ENCODE peak calls at places on chromosomes 3 and 15, in six cellular contexts. J is tibial artery, S is foreskin keratinocyte, E is bronchial epithelial cell, C is astrocyte, T is K562. W is an unnamed sample.

GRCh38 chr15:81338422-81339007 is 14.6 kb upstream of the STARD5 start:
- DNase-seq in J (peak; percentile 87), S (peak; percentile 63), E (peak; percentile 15), C (peak; percentile 96), T (no peak), W (no peak)

GRCh38 chr15:82540984-82541431 is 751 bp upstream of the RPS17 start:
- DNase-seq in J (no peak), S (peak; percentile 24), E (peak; percentile 40), C (peak; percentile 14), T (peak; percentile 37), W (peak; percentile 63)

GRCh38 chr15:31326729-31327673 is at the start of gene KLF13:
- DNase-seq in J (peak; percentile 86), S (no peak), E (peak; percentile 47), C (no peak), T (peak; percentile 55), W (no peak)

GRCh38 chr15:98442379-98442833 is 205.9 kb upstream of the IGF1R start:
- DNase-seq in J (no peak), S (peak; percentile 80), E (peak; percentile 92), C (peak; percentile 85), T (peak; percentile 49), W (peak; percentile 79)

GRCh38 chr15:84980196-84981053 is 1.2 kb upstream of the PDE8A start:
- DNase-seq in J (peak; percentile 91), S (peak; percentile 90), E (peak; percentile 64), C (peak; percentile 87), T (peak; percentile 87), W (peak; percentile 90)

GRCh38 chr3:10561942-10562565 is 56.7 kb upstream of the ATP2B2 start:
- DNase-seq in J (no peak), S (no peak), E (no peak), C (no peak), T (no peak), W (no peak)

GRCh38 chr3:153640689-153641308 is 478.8 kb downstream of the RAP2B start:
- DNase-seq in J (no peak), S (no peak), E (peak; percentile 28), C (no peak), T (no peak), W (no peak)

GRCh38 chr3:152713989-152714388 is 120.9 kb upstream of the P2RY1 start:
- DNase-seq in J (no peak), S (no peak), E (no peak), C (no peak), T (no peak), W (no peak)

GRCh38 chr15:101048191-101049011 is 129.2 kb downstream of the LRRK1 start:
- DNase-seq in J (peak; percentile 46), S (no peak), E (no peak), C (no peak), T (no peak), W (no peak)

GRCh38 chr3:182524711-182525401 is 268.4 kb upstream of the ATP11B start:
- DNase-seq in J (no peak), S (no peak), E (no peak), C (no peak), T (no peak), W (no peak)

GRCh38 chr15:26970712-26971210 is at the start of gene GABRG3:
- DNase-seq in J (no peak), S (no peak), E (no peak), C (peak; percentile 18), T (no peak), W (no peak)

GRCh38 chr3:33134026-33134625 is 20.3 kb downstream of the CRTAP start:
- DNase-seq in J (no peak), S (peak; percentile 31), E (peak; percentile 68), C (peak; percentile 59), T (no peak), W (no peak)

GRCh38 chr15:75869446-75869845 is 26.2 kb downstream of the UBE2Q2 start:
- DNase-seq in J (no peak), S (no peak), E (no peak), C (no peak), T (no peak), W (no peak)

GRCh38 chr15:26298666-26299065 is 435.5 kb upstream of the ATP10A start:
- DNase-seq in J (no peak), S (no peak), E (no peak), C (no peak), T (no peak), W (no peak)

GRCh38 chr3:148315756-148316155 is 381.9 kb upstream of the AGTR1 start:
- DNase-seq in J (no peak), S (no peak), E (peak; percentile 65), C (no peak), T (no peak), W (no peak)

GRCh38 chr3:40847571-40847992 is 322.8 kb downstream of the ZNF621 start:
- DNase-seq in J (no peak), S (no peak), E (no peak), C (peak; percentile 52), T (no peak), W (no peak)

GRCh38 chr3:32414527-32415202 is 23.0 kb downstream of the CMTM7 start:
- DNase-seq in J (no peak), S (peak; percentile 81), E (peak; percentile 87), C (peak; percentile 79), T (no peak), W (no peak)

GRCh38 chr3:158097571-158098553 is 8.4 kb downstream of the SHOX2 start:
- DNase-seq in J (no peak), S (no peak), E (peak; percentile 69), C (no peak), T (no peak), W (peak; percentile 63)

GRCh38 chr15:100026041-100026440 is 292.8 kb upstream of the LYSMD4 start:
- DNase-seq in J (no peak), S (no peak), E (no peak), C (no peak), T (no peak), W (no peak)

GRCh38 chr15:79248183-79248582 is 34.3 kb upstream of the ANKRD34C start:
- DNase-seq in J (no peak), S (no peak), E (no peak), C (no peak), T (no peak), W (no peak)

GRCh38 chr15:72156928-72157327 is 38.7 kb downstream of the SENP8 start:
- DNase-seq in J (no peak), S (no peak), E (no peak), C (no peak), T (no peak), W (no peak)

GRCh38 chr15:72153269-72153668 is 35.1 kb downstream of the SENP8 start:
- DNase-seq in J (no peak), S (no peak), E (no peak), C (no peak), T (no peak), W (no peak)

GRCh38 chr15:72155021-72155621 is 36.9 kb downstream of the SENP8 start:
- DNase-seq in J (peak; percentile 84), S (peak; percentile 61), E (peak; percentile 83), C (peak; percentile 13), T (no peak), W (peak; percentile 26)

GRCh38 chr15:72154316-72154715 is 36.1 kb downstream of the SENP8 start:
- DNase-seq in J (no peak), S (no peak), E (no peak), C (no peak), T (no peak), W (no peak)

DNA sequence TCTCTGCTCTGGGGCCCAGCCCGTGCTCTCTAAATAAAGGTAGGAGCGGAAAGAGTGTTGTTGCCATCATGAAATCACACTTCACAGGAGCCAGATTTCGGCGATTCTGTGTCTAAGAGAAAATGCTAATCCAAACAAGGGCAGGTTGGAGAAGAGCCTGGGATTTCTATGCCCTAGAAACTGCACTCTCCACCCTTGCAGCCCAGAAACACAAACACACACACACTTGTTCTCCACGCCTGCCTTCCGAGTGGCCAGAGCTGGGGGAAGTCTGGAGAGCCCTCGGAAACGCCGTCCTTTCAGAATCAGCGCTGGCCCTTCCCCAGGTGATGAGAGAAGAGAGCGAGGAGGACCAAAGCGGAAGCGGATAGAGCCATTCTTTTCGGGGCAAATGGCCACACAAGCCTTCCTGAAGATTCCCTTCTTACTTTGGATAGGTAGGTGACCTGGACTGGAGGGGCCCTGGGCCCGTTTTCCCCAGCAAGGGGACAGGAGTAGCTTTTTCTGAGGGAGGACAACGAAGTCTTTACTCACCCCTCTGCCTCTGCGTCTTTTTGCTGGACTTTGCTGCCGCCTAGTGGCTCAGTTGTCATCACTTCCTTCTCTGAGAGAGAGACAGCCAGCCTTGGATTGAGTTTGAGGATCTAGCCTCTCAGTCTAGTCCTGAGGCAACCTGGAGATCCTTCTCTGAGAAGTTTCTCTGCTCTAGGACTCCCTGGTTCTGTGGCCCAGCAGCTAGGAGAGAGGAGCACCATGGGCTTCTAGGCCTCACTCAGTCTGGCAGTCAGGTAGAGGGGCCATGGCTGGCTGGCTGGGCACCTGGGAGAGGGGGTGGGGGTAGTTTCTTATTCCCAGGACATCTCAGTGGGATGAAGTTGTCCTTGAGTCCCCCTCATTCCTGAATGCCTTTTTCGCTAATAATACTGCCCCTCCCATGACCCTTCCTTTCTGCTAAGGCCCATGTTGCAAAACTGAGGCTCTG is 37.7 kb downstream of the SENP8 start:
- DNase-seq in J (peak; percentile 90), S (peak; percentile 47), E (peak; percentile 74), C (peak; percentile 52), T (peak; percentile 70), W (peak; percentile 93)
- TF ChIP-seq CTCF in J (peak; percentile 86), S (peak; percentile 90), E (peak; percentile 93), C (peak; percentile 95), T (peak; percentile 93), W (peak; percentile 83)

DNA sequence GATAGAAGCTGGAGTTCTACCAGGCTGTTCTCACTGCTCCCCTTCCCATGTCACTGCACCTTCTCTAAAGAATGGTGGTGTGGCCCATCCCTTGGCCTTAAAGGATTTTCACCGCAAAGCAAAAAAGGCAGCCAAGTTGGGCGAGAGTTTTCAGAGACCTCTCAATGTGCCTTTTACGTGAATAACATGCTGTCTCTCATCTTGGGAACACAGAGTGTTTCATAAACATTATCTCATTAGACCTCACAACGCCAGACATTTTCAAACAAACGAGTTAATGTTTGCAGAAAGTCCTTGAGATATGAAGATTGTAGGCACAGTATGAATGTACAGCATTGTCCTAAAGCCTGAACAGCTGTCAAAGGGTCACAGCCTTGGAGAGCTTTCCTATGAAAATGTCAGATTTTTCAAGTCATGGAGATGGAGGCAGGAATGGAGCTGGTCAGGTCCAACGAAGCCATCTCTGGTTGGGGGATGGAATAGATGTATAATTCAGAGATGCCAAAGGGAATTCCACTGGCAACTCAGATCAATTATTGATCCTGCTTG is 21.3 kb downstream of the TM4SF1 start:
- DNase-seq in J (no peak), S (no peak), E (no peak), C (no peak), T (no peak), W (no peak)
- TF ChIP-seq CTCF in J (no peak), S (no peak), E (no peak), C (no peak), T (no peak), W (no peak)

DNA sequence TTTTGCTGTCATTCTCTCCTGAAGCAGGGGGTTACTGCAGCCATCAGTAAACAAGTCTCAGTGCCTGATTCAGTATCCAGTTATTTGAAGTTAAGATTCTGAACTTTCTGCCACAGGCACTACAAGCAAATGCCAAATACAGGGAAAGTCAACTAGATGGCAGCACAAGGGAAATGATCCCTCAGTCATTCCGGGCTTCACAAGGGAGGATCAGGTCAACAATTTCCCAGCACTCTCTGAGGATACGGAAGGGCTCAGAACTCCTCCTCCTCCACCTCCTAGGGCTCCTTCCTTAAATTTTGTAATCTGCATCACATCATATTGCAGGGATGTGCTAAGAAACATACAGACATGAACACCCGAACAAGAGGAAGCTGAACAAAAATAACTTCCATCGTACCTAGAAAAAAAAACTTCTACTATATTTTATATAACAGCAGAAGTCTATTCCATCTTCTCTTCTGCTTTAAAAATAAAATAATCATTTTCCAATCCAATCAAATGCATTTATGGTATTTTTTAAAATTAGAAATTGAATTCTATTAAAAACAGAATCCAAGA is 187.1 kb downstream of the FMN1 start:
- DNase-seq in J (no peak), S (no peak), E (peak; percentile 50), C (peak; percentile 49), T (no peak), W (no peak)
- TF ChIP-seq CTCF in J (no peak), S (peak; percentile 50), E (peak; percentile 34), C (peak; percentile 22), T (no peak), W (no peak)

GRCh38 chr15:72685301-72685924 is 569 bp downstream of the HIGD2B start:
- DNase-seq in J (no peak), S (peak; percentile 7), E (peak; percentile 7), C (no peak), T (no peak), W (no peak)
- TF ChIP-seq CTCF in J (peak; percentile 7), S (no peak), E (no peak), C (no peak), T (no peak), W (no peak)